ENCODE peak calls at places on chromosomes 16 and 17, in seven cellular contexts. L, W, O, M, H, S and F are unnamed samples.

GRCh38 chr16:27491894-27492587 is 57.7 kb downstream of the GTF3C1 start:
- DNase-seq in L (no peak), W (no peak), O (no peak), M (no peak), H (no peak), S (no peak), F (no peak)

GRCh38 chr17:27939489-27940465 is 46.6 kb upstream of the LYRM9 start:
- DNase-seq in L (no peak), W (no peak), O (no peak), M (no peak), H (no peak), S (no peak), F (no peak)

GRCh38 chr17:64499805-64500486 is 3.1 kb upstream of the POLG2 start:
- DNase-seq in L (no peak), W (no peak), O (peak), M (no peak), H (no peak), S (no peak), F (no peak)

GRCh38 chr17:7318121-7318860 is 3.1 kb upstream of the GPS2 start:
- DNase-seq in L (no peak), W (no peak), O (no peak), M (no peak), H (no peak), S (no peak), F (no peak)

GRCh38 chr17:72588961-72589360 is 468.1 kb downstream of the SOX9 start:
- DNase-seq in L (no peak), W (no peak), O (no peak), M (no peak), H (peak), S (no peak), F (peak)

GRCh38 chr17:77854083-77854758 is 104.3 kb upstream of the TNRC6C start:
- DNase-seq in L (no peak), W (no peak), O (no peak), M (no peak), H (no peak), S (no peak), F (no peak)

GRCh38 chr17:77869041-77869595 is 89.4 kb upstream of the TNRC6C start:
- DNase-seq in L (no peak), W (no peak), O (no peak), M (no peak), H (no peak), S (no peak), F (no peak)

GRCh38 chr16:86350289-86350688 is 160.0 kb upstream of the FOXF1 start:
- DNase-seq in L (no peak), W (no peak), O (no peak), M (no peak), H (no peak), S (no peak), F (no peak)

GRCh38 chr17:62724398-62725146 is 83.5 kb downstream of the MARCHF10 start:
- DNase-seq in L (no peak), W (no peak), O (peak), M (no peak), H (no peak), S (peak), F (peak)

GRCh38 chr16:79210629-79211028 is 389.9 kb downstream of the MAF start:
- DNase-seq in L (no peak), W (no peak), O (no peak), M (no peak), H (no peak), S (no peak), F (no peak)

GRCh38 chr17:2688351-2689342 is 22.9 kb downstream of the CLUH start:
- DNase-seq in L (no peak), W (no peak), O (no peak), M (no peak), H (no peak), S (no peak), F (no peak)

GRCh38 chr17:933168-934083 is 46.1 kb downstream of the NXN start:
- DNase-seq in L (no peak), W (no peak), O (peak), M (no peak), H (peak), S (no peak), F (no peak)

GRCh38 chr17:72404872-72405271 is 284.1 kb downstream of the SOX9 start:
- DNase-seq in L (no peak), W (no peak), O (peak), M (no peak), H (no peak), S (no peak), F (no peak)

GRCh38 chr17:17125136-17126084 is 80.7 kb downstream of the PLD6 start:
- DNase-seq in L (no peak), W (no peak), O (no peak), M (no peak), H (no peak), S (no peak), F (no peak)

GRCh38 chr16:27217256-27217655 is 13.9 kb downstream of the KDM8 start:
- DNase-seq in L (no peak), W (no peak), O (peak), M (no peak), H (no peak), S (no peak), F (no peak)

GRCh38 chr17:34068506-34069035 is 186.5 kb upstream of the CCL2 start:
- DNase-seq in L (no peak), W (no peak), O (no peak), M (no peak), H (no peak), S (no peak), F (no peak)

GRCh38 chr17:79696159-79696982 is 34.4 kb upstream of the ENPP7 start:
- DNase-seq in L (no peak), W (no peak), O (no peak), M (no peak), H (no peak), S (no peak), F (no peak)

GRCh38 chr17:50363217-50364060 is 9.5 kb downstream of the MRPL27 start:
- DNase-seq in L (no peak), W (no peak), O (peak), M (no peak), H (no peak), S (no peak), F (no peak)

GRCh38 chr17:16875662-16876061 is 96.3 kb downstream of the TNFRSF13B start:
- DNase-seq in L (no peak), W (no peak), O (no peak), M (no peak), H (no peak), S (no peak), F (no peak)

GRCh38 chr16:70399326-70399725 is 39.6 kb downstream of the ST3GAL2 start:
- DNase-seq in L (no peak), W (no peak), O (no peak), M (no peak), H (no peak), S (no peak), F (no peak)

GRCh38 chr16:13863075-13863765 is 56.7 kb upstream of the ERCC4 start:
- DNase-seq in L (no peak), W (no peak), O (no peak), M (no peak), H (no peak), S (no peak), F (no peak)

GRCh38 chr17:41340934-41341861 is 9.4 kb downstream of the KRT33A start:
- DNase-seq in L (no peak), W (no peak), O (no peak), M (no peak), H (no peak), S (no peak), F (no peak)

GRCh38 chr16:27326738-27327585 is 13.2 kb downstream of the IL4R start:
- DNase-seq in L (no peak), W (peak), O (peak), M (peak), H (peak), S (no peak), F (peak)

GRCh38 chr17:5672815-5673430 is 88.6 kb upstream of the NLRP1 start:
- DNase-seq in L (no peak), W (no peak), O (no peak), M (no peak), H (no peak), S (no peak), F (no peak)

GRCh38 chr17:53932386-53932785 is 109.7 kb downstream of the KIF2B start:
- DNase-seq in L (no peak), W (no peak), O (no peak), M (no peak), H (no peak), S (no peak), F (no peak)

GRCh38 chr16:24834459-24835335 is 11.1 kb upstream of the SLC5A11 start:
- DNase-seq in L (no peak), W (no peak), O (peak), M (no peak), H (peak), S (no peak), F (peak)

GRCh38 chr17:45923511-45924268 is 29.3 kb downstream of the MAPT start:
- DNase-seq in L (no peak), W (no peak), O (peak), M (no peak), H (no peak), S (no peak), F (no peak)

GRCh38 chr16:10308305-10309193 is 77.3 kb upstream of the ATF7IP2 start:
- DNase-seq in L (no peak), W (no peak), O (no peak), M (no peak), H (no peak), S (no peak), F (no peak)

GRCh38 chr16:50400312-50400966 is 31.7 kb upstream of the BRD7 start:
- DNase-seq in L (no peak), W (no peak), O (no peak), M (no peak), H (no peak), S (no peak), F (no peak)

GRCh38 chr17:48676963-48677558 is 45.3 kb downstream of the PRAC1 start:
- DNase-seq in L (no peak), W (no peak), O (no peak), M (no peak), H (no peak), S (no peak), F (no peak)

GRCh38 chr17:54900457-54901229 is at the start of gene TOM1L1:
- DNase-seq in L (peak), W (peak), O (peak), M (peak), H (peak), S (peak), F (peak)

GRCh38 chr17:39573447-39574298 is 34.0 kb downstream of the NEUROD2 start:
- DNase-seq in L (peak), W (peak), O (peak), M (no peak), H (peak), S (peak), F (peak)

GRCh38 chr17:68305132-68305531 is 13.8 kb downstream of the ARSG start:
- DNase-seq in L (no peak), W (no peak), O (peak), M (no peak), H (no peak), S (no peak), F (no peak)

GRCh38 chr16:66434619-66435430 is 7.7 kb downstream of the BEAN1 start:
- DNase-seq in L (no peak), W (no peak), O (no peak), M (no peak), H (no peak), S (no peak), F (no peak)

GRCh38 chr16:80569440-80570105 is 28.8 kb downstream of the DYNLRB2 start:
- DNase-seq in L (no peak), W (no peak), O (peak), M (no peak), H (no peak), S (no peak), F (no peak)
- H3K4me3 ChIP-seq in L (no peak), W (no peak), O (no peak), M (no peak), H (no peak), S (no peak), F (no peak)

GRCh38 chr16:67943256-67943618 is 683 bp downstream of the LCAT start:
- DNase-seq in L (no peak), W (no peak), O (no peak), M (no peak), H (no peak), S (no peak), F (no peak)

GRCh38 chr16:67946128-67946569 is 2.2 kb upstream of the LCAT start:
- DNase-seq in L (no peak), W (no peak), O (no peak), M (no peak), H (no peak), S (no peak), F (no peak)

GRCh38 chr16:67943619-67944503 is at the start of gene LCAT:
- DNase-seq in L (no peak), W (peak), O (no peak), M (peak), H (no peak), S (no peak), F (peak)

GRCh38 chr16:67945392-67945933 is 1.5 kb upstream of the LCAT start:
- DNase-seq in L (no peak), W (no peak), O (no peak), M (no peak), H (no peak), S (no peak), F (no peak)

DNA sequence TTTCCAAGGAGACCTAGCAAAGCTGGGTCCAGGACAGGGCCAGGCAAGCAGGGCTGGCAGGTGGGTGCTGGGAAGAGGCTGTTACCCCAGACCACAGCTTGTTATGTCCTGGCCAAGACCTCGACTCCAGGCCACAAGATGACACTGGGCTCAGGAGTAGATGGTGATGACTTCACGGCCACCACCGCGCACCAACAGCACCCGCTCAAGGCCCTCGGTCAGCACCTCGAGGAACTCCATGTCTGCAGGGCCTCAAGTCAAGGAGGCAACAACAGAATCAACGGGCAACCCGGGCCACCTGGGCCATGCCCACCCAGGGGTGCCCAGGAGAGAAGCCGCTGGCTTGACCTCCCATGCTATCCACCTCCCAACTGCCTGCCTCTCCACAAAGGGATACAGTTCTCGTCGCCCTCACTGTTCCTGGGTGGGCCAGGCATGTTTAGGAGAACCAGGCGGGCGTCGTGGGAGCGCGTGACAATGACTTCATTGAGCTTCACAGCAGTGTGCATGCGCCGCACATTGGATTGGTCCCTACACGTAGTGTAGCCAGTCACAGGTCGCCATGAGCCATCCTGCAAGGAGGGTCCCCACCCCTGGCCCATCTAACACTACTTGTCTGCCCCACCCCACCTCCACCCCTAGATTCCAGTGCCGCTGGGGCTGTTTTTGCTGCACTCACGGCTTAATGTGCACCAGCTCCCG is 921 bp upstream of the LCAT start:
- DNase-seq in L (no peak), W (no peak), O (no peak), M (no peak), H (no peak), S (no peak), F (no peak)
- H3K4me3 ChIP-seq in L (no peak), W (no peak), O (no peak), M (no peak), H (no peak), S (no peak), F (no peak)

GRCh38 chr16:19116711-19117449 is 3.1 kb downstream of the ITPRIPL2 start:
- DNase-seq in L (peak), W (no peak), O (peak), M (no peak), H (no peak), S (no peak), F (no peak)
- H3K4me3 ChIP-seq in L (no peak), W (no peak), O (peak), M (peak), H (no peak), S (no peak), F (no peak)

GRCh38 chr16:3003582-3004270 is 9.0 kb upstream of the CLDN9 start:
- DNase-seq in L (peak), W (peak), O (peak), M (peak), H (peak), S (peak), F (peak)
- H3K4me3 ChIP-seq in L (peak), W (no peak), O (peak), M (no peak), H (peak), S (no peak), F (no peak)

GRCh38 chr17:75753514-75754377 is 11.2 kb downstream of the GALK1 start:
- DNase-seq in L (no peak), W (no peak), O (peak), M (no peak), H (no peak), S (peak), F (peak)
- H3K4me3 ChIP-seq in L (no peak), W (peak), O (peak), M (peak), H (no peak), S (peak), F (peak)

GRCh38 chr17:70184207-70184606 is 14.9 kb downstream of the KCNJ2 start:
- DNase-seq in L (no peak), W (no peak), O (no peak), M (no peak), H (no peak), S (no peak), F (no peak)
- H3K4me3 ChIP-seq in L (no peak), W (no peak), O (no peak), M (no peak), H (no peak), S (no peak), F (no peak)

DNA sequence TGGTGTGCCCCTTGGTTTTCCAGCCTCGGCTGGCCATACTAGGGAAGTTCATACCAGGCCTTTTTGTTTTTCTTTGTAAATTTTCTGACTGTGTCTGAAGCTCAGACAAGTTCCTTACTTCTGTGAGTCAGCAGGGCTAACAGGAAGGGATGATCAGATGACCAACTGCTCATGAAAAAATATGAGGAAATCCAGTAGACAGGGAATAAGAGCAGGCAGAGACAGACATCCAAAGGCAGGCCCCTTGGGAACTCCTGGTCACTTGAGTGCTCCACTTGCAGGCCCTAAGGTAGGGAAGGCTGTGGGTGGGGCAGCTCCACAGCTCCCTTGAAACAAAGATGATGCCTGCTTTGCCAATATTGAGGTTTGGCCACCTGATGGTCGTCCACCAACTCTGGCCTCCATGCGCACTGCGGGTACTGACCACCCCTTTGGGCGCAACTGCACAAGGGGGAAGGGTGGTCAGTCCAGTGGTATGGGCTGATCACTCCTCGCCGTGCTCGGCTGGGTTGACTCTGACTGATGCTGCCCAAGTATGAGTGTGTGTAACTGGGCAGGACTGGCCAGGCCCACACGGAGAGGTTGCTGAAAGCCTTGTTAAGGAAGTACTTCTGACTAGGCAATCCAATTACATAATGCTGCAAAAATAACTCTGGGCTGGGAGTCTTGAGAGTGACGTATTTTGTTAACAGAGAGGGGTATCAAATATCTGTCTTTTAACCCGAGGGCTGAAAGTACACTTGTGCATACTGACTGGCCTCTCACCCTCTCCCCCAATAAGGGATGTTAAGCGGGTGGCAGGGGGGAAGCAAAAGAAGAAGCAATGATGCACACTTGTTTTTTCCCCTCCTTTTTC is 20.8 kb upstream of the ZFHX3 start:
- DNase-seq in L (no peak), W (peak), O (peak), M (peak), H (no peak), S (no peak), F (peak)
- H3K4me3 ChIP-seq in L (no peak), W (no peak), O (peak), M (peak), H (no peak), S (no peak), F (no peak)

DNA sequence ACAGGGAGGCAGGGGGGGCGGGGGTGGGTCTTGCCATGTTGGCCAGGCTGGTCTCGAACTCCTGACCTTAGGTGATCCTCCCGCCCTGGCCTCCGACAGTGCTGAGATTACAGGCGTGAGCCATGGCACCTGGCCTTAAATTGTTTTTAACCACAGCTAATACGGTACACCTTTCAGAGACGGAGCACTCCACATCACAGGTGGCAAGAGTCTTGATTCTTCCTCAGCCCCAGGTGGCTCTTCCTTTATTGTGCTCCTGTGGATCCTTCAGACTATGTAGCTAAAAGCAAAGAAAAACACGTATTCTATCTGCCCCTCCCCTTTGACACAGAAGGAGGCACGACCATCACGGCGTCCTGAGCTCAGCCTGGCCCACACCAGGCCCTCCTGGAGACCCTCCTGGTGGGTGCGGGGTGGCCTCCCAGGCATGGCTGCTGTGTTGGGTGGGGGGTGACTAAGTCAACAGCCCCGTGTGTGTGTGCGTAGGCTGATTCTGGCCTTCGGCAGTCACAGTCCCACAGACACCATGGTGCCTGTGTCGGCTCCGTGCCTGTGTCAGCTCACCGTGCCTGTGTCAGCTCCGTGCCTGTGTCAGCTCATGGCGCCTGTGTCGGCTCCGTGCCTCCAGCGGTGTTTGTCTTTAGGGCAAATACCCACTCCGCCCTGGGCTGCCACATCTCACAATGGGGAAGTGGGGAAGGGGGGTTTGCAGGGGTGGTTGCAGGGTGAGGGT is 10.8 kb upstream of the SECTM1 start:
- DNase-seq in L (no peak), W (no peak), O (no peak), M (no peak), H (no peak), S (no peak), F (no peak)
- H3K4me3 ChIP-seq in L (no peak), W (no peak), O (no peak), M (no peak), H (no peak), S (no peak), F (no peak)

GRCh38 chr16:57628782-57629181 is 352 bp downstream of the ADGRG1 start:
- DNase-seq in L (no peak), W (no peak), O (no peak), M (no peak), H (no peak), S (no peak), F (no peak)

GRCh38 chr16:57629516-57630401 is 1.3 kb downstream of the ADGRG1 start:
- DNase-seq in L (no peak), W (no peak), O (no peak), M (no peak), H (no peak), S (no peak), F (no peak)

GRCh38 chr16:57630931-57631845 is 2.8 kb downstream of the ADGRG1 start:
- DNase-seq in L (no peak), W (no peak), O (no peak), M (no peak), H (no peak), S (no peak), F (no peak)

GRCh38 chr16:57632568-57632967 is 4.1 kb downstream of the ADGRG1 start:
- DNase-seq in L (no peak), W (no peak), O (no peak), M (no peak), H (no peak), S (no peak), F (no peak)

GRCh38 chr16:57630402-57630787 is 2.0 kb downstream of the ADGRG1 start:
- DNase-seq in L (no peak), W (no peak), O (no peak), M (no peak), H (no peak), S (no peak), F (no peak)
- H3K4me3 ChIP-seq in L (no peak), W (peak), O (no peak), M (peak), H (no peak), S (no peak), F (no peak)